ENCODE peak calls at places on chromosomes 12 and 14, in ten cellular contexts. One of them, this sample, is unnamed.

GRCh38 chr12:41419151-41419893 is 231.2 kb downstream of the PDZRN4 start:
- DNase-seq in thyroid gland: no peak
- DNase-seq in A673: no peak
- DNase-seq in RWPE2: no peak
- DNase-seq in CD8-positive, alpha-beta T cell: no peak
- DNase-seq in WERI-Rb-1: peak; percentile 93
- DNase-seq in bronchial epithelial cell: no peak
- DNase-seq in CD8-positive, alpha-beta memory T cell: no peak
- DNase-seq in left ventricle myocardium inferior: no peak
- DNase-seq in transverse colon: no peak
- DNase-seq in this sample: peak; percentile 45

GRCh38 chr12:100539209-100539608 is 34.3 kb upstream of the GAS2L3 start:
- DNase-seq in thyroid gland: no peak
- DNase-seq in A673: peak; percentile 64
- DNase-seq in RWPE2: no peak
- DNase-seq in CD8-positive, alpha-beta T cell: no peak
- DNase-seq in WERI-Rb-1: no peak
- DNase-seq in bronchial epithelial cell: peak; percentile 26
- DNase-seq in CD8-positive, alpha-beta memory T cell: no peak
- DNase-seq in left ventricle myocardium inferior: no peak
- DNase-seq in transverse colon: no peak
- DNase-seq in this sample: peak; percentile 73

GRCh38 chr14:67926821-67927220 is 107.2 kb downstream of the RAD51B start:
- DNase-seq in thyroid gland: no peak
- DNase-seq in A673: no peak
- DNase-seq in RWPE2: no peak
- DNase-seq in CD8-positive, alpha-beta T cell: no peak
- DNase-seq in WERI-Rb-1: no peak
- DNase-seq in bronchial epithelial cell: no peak
- DNase-seq in CD8-positive, alpha-beta memory T cell: no peak
- DNase-seq in left ventricle myocardium inferior: no peak
- DNase-seq in transverse colon: no peak
- DNase-seq in this sample: no peak

GRCh38 chr12:62933220-62933870 is 1.6 kb downstream of the PPM1H start:
- DNase-seq in thyroid gland: peak; percentile 41
- DNase-seq in A673: no peak
- DNase-seq in RWPE2: no peak
- DNase-seq in CD8-positive, alpha-beta T cell: no peak
- DNase-seq in WERI-Rb-1: peak; percentile 33
- DNase-seq in bronchial epithelial cell: no peak
- DNase-seq in CD8-positive, alpha-beta memory T cell: no peak
- DNase-seq in left ventricle myocardium inferior: peak; percentile 36
- DNase-seq in transverse colon: peak; percentile 22
- DNase-seq in this sample: no peak

GRCh38 chr12:131784909-131785762 is 43.1 kb upstream of the MMP17 start:
- DNase-seq in thyroid gland: no peak
- DNase-seq in A673: no peak
- DNase-seq in RWPE2: no peak
- DNase-seq in CD8-positive, alpha-beta T cell: no peak
- DNase-seq in WERI-Rb-1: no peak
- DNase-seq in bronchial epithelial cell: no peak
- DNase-seq in CD8-positive, alpha-beta memory T cell: no peak
- DNase-seq in left ventricle myocardium inferior: no peak
- DNase-seq in transverse colon: no peak
- DNase-seq in this sample: no peak

GRCh38 chr12:71456316-71456715 is 16.7 kb downstream of the LGR5 start:
- DNase-seq in thyroid gland: no peak
- DNase-seq in A673: peak; percentile 21
- DNase-seq in RWPE2: no peak
- DNase-seq in CD8-positive, alpha-beta T cell: no peak
- DNase-seq in WERI-Rb-1: no peak
- DNase-seq in bronchial epithelial cell: no peak
- DNase-seq in CD8-positive, alpha-beta memory T cell: no peak
- DNase-seq in left ventricle myocardium inferior: no peak
- DNase-seq in transverse colon: no peak
- DNase-seq in this sample: no peak

GRCh38 chr14:50045039-50045711 is 71.2 kb downstream of the VCPKMT start:
- DNase-seq in thyroid gland: peak; percentile 52
- DNase-seq in A673: no peak
- DNase-seq in RWPE2: no peak
- DNase-seq in CD8-positive, alpha-beta T cell: peak; percentile 86
- DNase-seq in WERI-Rb-1: no peak
- DNase-seq in bronchial epithelial cell: peak; percentile 66
- DNase-seq in CD8-positive, alpha-beta memory T cell: peak; percentile 39
- DNase-seq in left ventricle myocardium inferior: peak; percentile 74
- DNase-seq in transverse colon: peak; percentile 91
- DNase-seq in this sample: no peak

GRCh38 chr14:61925732-61926445 is 163.7 kb downstream of the SNAPC1 start:
- DNase-seq in thyroid gland: no peak
- DNase-seq in A673: no peak
- DNase-seq in RWPE2: no peak
- DNase-seq in CD8-positive, alpha-beta T cell: no peak
- DNase-seq in WERI-Rb-1: no peak
- DNase-seq in bronchial epithelial cell: no peak
- DNase-seq in CD8-positive, alpha-beta memory T cell: no peak
- DNase-seq in left ventricle myocardium inferior: no peak
- DNase-seq in transverse colon: no peak
- DNase-seq in this sample: no peak

GRCh38 chr14:34368115-34368970 is 93.7 kb downstream of the SPTSSA start:
- DNase-seq in thyroid gland: no peak
- DNase-seq in A673: no peak
- DNase-seq in RWPE2: no peak
- DNase-seq in CD8-positive, alpha-beta T cell: no peak
- DNase-seq in WERI-Rb-1: no peak
- DNase-seq in bronchial epithelial cell: peak; percentile 34
- DNase-seq in CD8-positive, alpha-beta memory T cell: no peak
- DNase-seq in left ventricle myocardium inferior: no peak
- DNase-seq in transverse colon: peak; percentile 38
- DNase-seq in this sample: no peak

GRCh38 chr14:64673748-64674147 is 30.5 kb upstream of the PLEKHG3 start:
- DNase-seq in thyroid gland: no peak
- DNase-seq in A673: no peak
- DNase-seq in RWPE2: no peak
- DNase-seq in CD8-positive, alpha-beta T cell: peak; percentile 50
- DNase-seq in WERI-Rb-1: no peak
- DNase-seq in bronchial epithelial cell: peak; percentile 35
- DNase-seq in CD8-positive, alpha-beta memory T cell: peak; percentile 23
- DNase-seq in left ventricle myocardium inferior: no peak
- DNase-seq in transverse colon: no peak
- DNase-seq in this sample: no peak

GRCh38 chr12:80412343-80412953 is 31.6 kb upstream of the PTPRQ start:
- DNase-seq in thyroid gland: no peak
- DNase-seq in A673: peak; percentile 81
- DNase-seq in RWPE2: no peak
- DNase-seq in CD8-positive, alpha-beta T cell: no peak
- DNase-seq in WERI-Rb-1: no peak
- DNase-seq in bronchial epithelial cell: peak; percentile 58
- DNase-seq in CD8-positive, alpha-beta memory T cell: no peak
- DNase-seq in left ventricle myocardium inferior: no peak
- DNase-seq in transverse colon: no peak
- DNase-seq in this sample: peak; percentile 20

GRCh38 chr12:88650715-88651114 is 70.4 kb upstream of the KITLG start:
- DNase-seq in thyroid gland: no peak
- DNase-seq in A673: no peak
- DNase-seq in RWPE2: no peak
- DNase-seq in CD8-positive, alpha-beta T cell: no peak
- DNase-seq in WERI-Rb-1: no peak
- DNase-seq in bronchial epithelial cell: peak; percentile 88
- DNase-seq in CD8-positive, alpha-beta memory T cell: no peak
- DNase-seq in left ventricle myocardium inferior: no peak
- DNase-seq in transverse colon: no peak
- DNase-seq in this sample: no peak

GRCh38 chr14:53670701-53671100 is 285.9 kb downstream of the BMP4 start:
- DNase-seq in thyroid gland: no peak
- DNase-seq in A673: no peak
- DNase-seq in RWPE2: no peak
- DNase-seq in CD8-positive, alpha-beta T cell: no peak
- DNase-seq in WERI-Rb-1: no peak
- DNase-seq in bronchial epithelial cell: peak; percentile 86
- DNase-seq in CD8-positive, alpha-beta memory T cell: no peak
- DNase-seq in left ventricle myocardium inferior: no peak
- DNase-seq in transverse colon: no peak
- DNase-seq in this sample: no peak

GRCh38 chr12:117583677-117584076 is 222.3 kb upstream of the NOS1 start:
- DNase-seq in thyroid gland: no peak
- DNase-seq in A673: no peak
- DNase-seq in RWPE2: no peak
- DNase-seq in CD8-positive, alpha-beta T cell: no peak
- DNase-seq in WERI-Rb-1: no peak
- DNase-seq in bronchial epithelial cell: no peak
- DNase-seq in CD8-positive, alpha-beta memory T cell: no peak
- DNase-seq in left ventricle myocardium inferior: no peak
- DNase-seq in transverse colon: no peak
- DNase-seq in this sample: no peak

DNA sequence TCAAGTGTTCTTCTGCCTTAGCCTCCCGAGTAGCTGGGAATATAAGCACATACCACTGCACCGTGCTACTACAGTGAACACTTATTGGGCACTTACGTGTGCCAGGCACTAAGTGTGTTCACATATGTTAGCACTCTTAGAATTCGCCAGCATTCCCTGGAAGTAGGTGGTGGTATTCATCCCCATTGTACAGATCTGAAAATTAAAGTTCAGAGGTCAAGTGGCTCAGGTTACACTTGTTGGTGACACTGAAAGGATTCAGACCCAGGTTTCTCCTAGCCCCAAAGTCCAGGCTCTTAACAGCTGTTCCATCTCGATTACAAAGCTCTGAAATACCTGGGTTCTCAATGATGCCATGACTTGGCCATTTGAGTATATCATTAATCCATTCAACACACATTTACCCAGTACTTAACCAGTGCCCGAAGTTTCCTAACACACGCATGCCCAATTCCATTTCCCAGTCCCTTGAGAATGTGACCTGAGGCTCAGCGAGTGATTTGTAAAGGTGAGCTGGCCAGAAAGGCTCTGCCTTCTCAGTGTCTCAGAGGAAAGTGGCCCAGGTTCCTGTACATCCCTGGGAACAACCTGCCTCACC is 4.8 kb downstream of the MVK start:
- DNase-seq in thyroid gland: no peak
- DNase-seq in A673: no peak
- DNase-seq in RWPE2: no peak
- DNase-seq in CD8-positive, alpha-beta T cell: no peak
- DNase-seq in WERI-Rb-1: no peak
- DNase-seq in bronchial epithelial cell: no peak
- DNase-seq in CD8-positive, alpha-beta memory T cell: no peak
- DNase-seq in left ventricle myocardium inferior: no peak
- DNase-seq in transverse colon: no peak
- DNase-seq in this sample: no peak
- H3K36me3 ChIP-seq in thyroid gland: peaks cover 29% of the 10 kb centered on the region
- H3K36me3 ChIP-seq in A673: peaks cover 73% of the 10 kb centered on the region
- H3K36me3 ChIP-seq in RWPE2: peaks cover 80% of the 10 kb centered on the region
- H3K36me3 ChIP-seq in CD8-positive, alpha-beta T cell: peaks cover 32% of the 10 kb centered on the region
- H3K36me3 ChIP-seq in WERI-Rb-1: peaks cover 76% of the 10 kb centered on the region
- H3K36me3 ChIP-seq in bronchial epithelial cell: peaks cover 11% of the 10 kb centered on the region
- H3K36me3 ChIP-seq in CD8-positive, alpha-beta memory T cell: peaks cover 11% of the 10 kb centered on the region
- H3K36me3 ChIP-seq in left ventricle myocardium inferior: peaks cover 74% of the 10 kb centered on the region
- H3K36me3 ChIP-seq in transverse colon: peaks cover 10% of the 10 kb centered on the region
- H3K36me3 ChIP-seq in this sample: peaks cover 17% of the 10 kb centered on the region

DNA sequence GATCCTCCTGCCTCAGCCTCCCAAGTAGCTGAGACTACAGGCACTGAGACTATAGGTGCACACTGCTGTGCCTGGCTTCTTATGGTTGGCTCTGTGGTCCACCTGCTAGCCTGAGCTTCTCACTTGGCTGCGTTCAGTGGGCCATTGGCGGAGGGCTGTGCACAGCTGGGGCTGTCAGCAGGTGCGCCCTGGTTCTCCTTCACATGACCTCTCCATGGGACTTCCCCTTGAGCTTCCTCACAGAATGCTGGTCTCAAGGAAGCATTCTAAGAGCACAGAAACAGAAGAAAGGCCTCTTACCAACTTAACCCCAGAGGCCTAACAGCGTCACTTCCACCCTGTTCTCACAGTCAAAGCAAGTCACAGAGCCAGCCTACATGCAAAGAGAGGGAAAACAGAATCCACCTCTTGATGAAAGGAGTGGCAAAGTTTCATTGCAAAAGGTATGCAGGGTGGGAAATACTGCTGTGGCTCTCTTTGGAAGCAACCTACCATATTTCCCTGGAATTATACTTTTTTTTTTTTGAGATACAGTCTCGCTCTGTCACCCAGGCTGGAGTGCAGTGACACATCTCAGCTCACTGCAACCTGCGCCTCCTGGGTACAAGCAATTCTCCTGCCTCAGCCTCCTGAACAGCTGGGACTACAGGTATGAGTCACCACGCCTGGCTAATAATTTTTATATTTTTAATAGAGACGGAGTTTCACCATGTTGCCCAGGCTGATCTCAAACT is 9.3 kb downstream of the RILPL2 start:
- DNase-seq in thyroid gland: no peak
- DNase-seq in A673: no peak
- DNase-seq in RWPE2: no peak
- DNase-seq in CD8-positive, alpha-beta T cell: no peak
- DNase-seq in WERI-Rb-1: no peak
- DNase-seq in bronchial epithelial cell: no peak
- DNase-seq in CD8-positive, alpha-beta memory T cell: peak; percentile 33
- DNase-seq in left ventricle myocardium inferior: no peak
- DNase-seq in transverse colon: peak; percentile 37
- DNase-seq in this sample: no peak
- H3K36me3 ChIP-seq in thyroid gland: peaks cover 23% of the 10 kb centered on the region
- H3K36me3 ChIP-seq in A673: no peaks in the 10 kb centered on the region
- H3K36me3 ChIP-seq in RWPE2: peaks cover 4% of the 10 kb centered on the region
- H3K36me3 ChIP-seq in CD8-positive, alpha-beta T cell: peaks cover 7% of the 10 kb centered on the region
- H3K36me3 ChIP-seq in WERI-Rb-1: no peaks in the 10 kb centered on the region
- H3K36me3 ChIP-seq in bronchial epithelial cell: peaks cover 4% of the 10 kb centered on the region
- H3K36me3 ChIP-seq in CD8-positive, alpha-beta memory T cell: peaks cover 4% of the 10 kb centered on the region
- H3K36me3 ChIP-seq in left ventricle myocardium inferior: peaks cover 52% of the 10 kb centered on the region
- H3K36me3 ChIP-seq in transverse colon: peaks cover 4% of the 10 kb centered on the region
- H3K36me3 ChIP-seq in this sample: no peaks in the 10 kb centered on the region

DNA sequence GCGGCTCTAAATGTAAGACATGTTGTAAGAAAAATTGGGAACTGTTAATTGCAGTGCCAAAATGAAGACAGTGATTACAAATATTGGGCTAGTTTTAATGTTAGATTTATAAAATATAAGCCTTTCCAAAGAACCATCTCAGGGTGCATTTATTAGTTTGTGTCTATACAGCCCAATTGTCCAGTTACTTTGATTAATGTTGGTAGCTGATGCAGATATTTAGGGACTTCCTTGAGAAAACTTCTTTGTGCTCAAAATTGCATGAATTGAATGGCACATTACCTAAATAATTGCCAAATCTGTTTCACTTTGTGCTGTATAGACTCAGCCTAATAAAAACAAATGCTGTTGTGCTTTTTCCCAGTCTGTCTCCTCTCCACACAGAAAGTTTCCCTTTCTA is 83.7 kb downstream of the DAD1 start:
- DNase-seq in thyroid gland: no peak
- DNase-seq in A673: no peak
- DNase-seq in RWPE2: no peak
- DNase-seq in CD8-positive, alpha-beta T cell: no peak
- DNase-seq in WERI-Rb-1: no peak
- DNase-seq in bronchial epithelial cell: no peak
- DNase-seq in CD8-positive, alpha-beta memory T cell: no peak
- DNase-seq in left ventricle myocardium inferior: no peak
- DNase-seq in transverse colon: no peak
- DNase-seq in this sample: no peak
- H3K36me3 ChIP-seq in thyroid gland: no peaks in the 10 kb centered on the region
- H3K36me3 ChIP-seq in A673: no peaks in the 10 kb centered on the region
- H3K36me3 ChIP-seq in RWPE2: no peaks in the 10 kb centered on the region
- H3K36me3 ChIP-seq in CD8-positive, alpha-beta T cell: peaks cover 27% of the 10 kb centered on the region
- H3K36me3 ChIP-seq in WERI-Rb-1: no peaks in the 10 kb centered on the region
- H3K36me3 ChIP-seq in bronchial epithelial cell: no peaks in the 10 kb centered on the region
- H3K36me3 ChIP-seq in CD8-positive, alpha-beta memory T cell: peaks cover 26% of the 10 kb centered on the region
- H3K36me3 ChIP-seq in left ventricle myocardium inferior: no peaks in the 10 kb centered on the region
- H3K36me3 ChIP-seq in transverse colon: no peaks in the 10 kb centered on the region
- H3K36me3 ChIP-seq in this sample: peaks cover 4% of the 10 kb centered on the region

GRCh38 chr12:124967016-124967739 is 21.8 kb downstream of the DHX37 start:
- DNase-seq in thyroid gland: no peak
- DNase-seq in A673: no peak
- DNase-seq in RWPE2: no peak
- DNase-seq in CD8-positive, alpha-beta T cell: no peak
- DNase-seq in WERI-Rb-1: no peak
- DNase-seq in bronchial epithelial cell: no peak
- DNase-seq in CD8-positive, alpha-beta memory T cell: no peak
- DNase-seq in left ventricle myocardium inferior: no peak
- DNase-seq in transverse colon: no peak
- DNase-seq in this sample: no peak
- H3K36me3 ChIP-seq in thyroid gland: peaks cover 19% of the 10 kb centered on the region
- H3K36me3 ChIP-seq in A673: peaks cover 26% of the 10 kb centered on the region
- H3K36me3 ChIP-seq in RWPE2: peaks cover 14% of the 10 kb centered on the region
- H3K36me3 ChIP-seq in CD8-positive, alpha-beta T cell: peaks cover 42% of the 10 kb centered on the region
- H3K36me3 ChIP-seq in WERI-Rb-1: peaks cover 28% of the 10 kb centered on the region
- H3K36me3 ChIP-seq in bronchial epithelial cell: peaks cover 43% of the 10 kb centered on the region
- H3K36me3 ChIP-seq in CD8-positive, alpha-beta memory T cell: peaks cover 15% of the 10 kb centered on the region
- H3K36me3 ChIP-seq in left ventricle myocardium inferior: peaks cover 99% of the 10 kb centered on the region
- H3K36me3 ChIP-seq in transverse colon: peaks cover 27% of the 10 kb centered on the region
- H3K36me3 ChIP-seq in this sample: peaks cover 29% of the 10 kb centered on the region

This sample was measured in SJCRH30.